ENCODE peak calls at places on chromosomes 13 and 19, in six cellular contexts. B is ascending aorta, O is IMR-90, Y is left ventricle myocardium inferior, W is stomach, K is endodermal cell. S is an unnamed sample.
A peak's percentile ranks its signal among the peaks of the same experiment; 100 is the strongest.

GRCh38 chr19:43562698-43563241 is 12.6 kb downstream of the XRCC1 start:
- DNase-seq in B (peak; percentile 72), O (peak; percentile 76), Y (peak; percentile 83), W (peak; percentile 65), K (no peak), S (no peak)

GRCh38 chr13:41500501-41500900 is 43.2 kb downstream of the RGCC start:
- DNase-seq in B (no peak), O (no peak), Y (peak; percentile 33), W (no peak), K (no peak), S (no peak)

GRCh38 chr13:54787754-54788153 is 1759.1 kb downstream of the OLFM4 start:
- DNase-seq in B (no peak), O (no peak), Y (no peak), W (no peak), K (no peak), S (no peak)

GRCh38 chr19:54674021-54674617 is 11.3 kb downstream of the LILRB4 start:
- DNase-seq in B (no peak), O (no peak), Y (no peak), W (no peak), K (no peak), S (no peak)

GRCh38 chr13:78655906-78656305 is 3.0 kb downstream of the OBI1 start:
- DNase-seq in B (no peak), O (no peak), Y (no peak), W (no peak), K (no peak), S (no peak)

GRCh38 chr19:15194938-15195337 is 5.9 kb downstream of the NOTCH3 start:
- DNase-seq in B (no peak), O (peak; percentile 59), Y (no peak), W (no peak), K (no peak), S (no peak)

GRCh38 chr13:24995225-24995804 is 100.6 kb upstream of the PABPC3 start:
- DNase-seq in B (no peak), O (peak; percentile 82), Y (no peak), W (peak; percentile 52), K (peak; percentile 86), S (peak; percentile 67)

GRCh38 chr13:112892759-112893569 is 76.0 kb upstream of the MCF2L start:
- DNase-seq in B (no peak), O (no peak), Y (no peak), W (peak; percentile 61), K (peak; percentile 81), S (no peak)

GRCh38 chr13:30376426-30377311 is 45.6 kb upstream of the UBE2L5 start:
- DNase-seq in B (no peak), O (no peak), Y (no peak), W (peak; percentile 45), K (no peak), S (no peak)

GRCh38 chr19:30095171-30095570 is 153.1 kb downstream of the URI1 start:
- DNase-seq in B (no peak), O (no peak), Y (no peak), W (no peak), K (no peak), S (no peak)

GRCh38 chr13:79782541-79783216 is 301.7 kb downstream of the NDFIP2 start:
- DNase-seq in B (no peak), O (peak; percentile 77), Y (peak; percentile 68), W (peak; percentile 46), K (peak; percentile 92), S (peak; percentile 71)

GRCh38 chr19:7570761-7571160 is 24.9 kb upstream of the CAMSAP3 start:
- DNase-seq in B (no peak), O (no peak), Y (no peak), W (no peak), K (no peak), S (no peak)

GRCh38 chr13:102040812-102041211 is 361.0 kb downstream of the FGF14 start:
- DNase-seq in B (no peak), O (no peak), Y (no peak), W (no peak), K (no peak), S (no peak)

GRCh38 chr13:96967248-96967745 is 27.0 kb downstream of the OXGR1 start:
- DNase-seq in B (no peak), O (no peak), Y (no peak), W (no peak), K (peak; percentile 52), S (no peak)

GRCh38 chr13:51101636-51102218 is 9.3 kb downstream of the C13orf42 start:
- DNase-seq in B (no peak), O (no peak), Y (no peak), W (no peak), K (peak; percentile 70), S (no peak)

GRCh38 chr13:33518442-33518841 is 232.9 kb upstream of the STARD13 start:
- DNase-seq in B (no peak), O (no peak), Y (no peak), W (no peak), K (no peak), S (no peak)

GRCh38 chr13:40519637-40520036 is 146.8 kb downstream of the FOXO1 start:
- DNase-seq in B (no peak), O (no peak), Y (peak; percentile 40), W (no peak), K (no peak), S (no peak)

GRCh38 chr13:33186851-33187250 is 98.7 kb downstream of the STARD13 start:
- DNase-seq in B (no peak), O (peak; percentile 89), Y (no peak), W (no peak), K (peak; percentile 47), S (no peak)

GRCh38 chr19:50909240-50910070 is 1.7 kb downstream of the KLK4 start:
- DNase-seq in B (no peak), O (no peak), Y (no peak), W (peak; percentile 29), K (peak; percentile 100), S (peak; percentile 85)

GRCh38 chr13:99656843-99657506 is 155.7 kb downstream of the TM9SF2 start:
- DNase-seq in B (no peak), O (no peak), Y (no peak), W (no peak), K (no peak), S (no peak)

GRCh38 chr19:14022469-14022868 is 5.5 kb upstream of the RLN3 start:
- DNase-seq in B (no peak), O (peak; percentile 47), Y (no peak), W (no peak), K (no peak), S (no peak)

GRCh38 chr19:658916-659839 is 3.8 kb downstream of the RNF126 start:
- DNase-seq in B (no peak), O (no peak), Y (peak; percentile 65), W (peak; percentile 39), K (no peak), S (no peak)

GRCh38 chr19:6210091-6210490 is 69.7 kb downstream of the MLLT1 start:
- DNase-seq in B (no peak), O (no peak), Y (no peak), W (no peak), K (no peak), S (no peak)

GRCh38 chr19:45814166-45814780 is 835 bp downstream of the RSPH6A start:
- DNase-seq in B (no peak), O (no peak), Y (no peak), W (no peak), K (no peak), S (no peak)

GRCh38 chr13:31209172-31209818 is 9.5 kb downstream of the B3GLCT start:
- DNase-seq in B (no peak), O (peak; percentile 36), Y (peak; percentile 69), W (peak; percentile 43), K (peak; percentile 73), S (no peak)

GRCh38 chr13:113582841-113583631 is 1.5 kb upstream of the TFDP1 start:
- DNase-seq in B (no peak), O (no peak), Y (no peak), W (peak; percentile 22), K (peak; percentile 46), S (no peak)

GRCh38 chr13:31134055-31134711 is 27.5 kb downstream of the HSPH1 start:
- DNase-seq in B (no peak), O (no peak), Y (no peak), W (no peak), K (no peak), S (no peak)

GRCh38 chr13:59178344-59178743 is 985.4 kb downstream of the DIAPH3 start:
- DNase-seq in B (no peak), O (peak; percentile 3), Y (no peak), W (no peak), K (peak; percentile 51), S (no peak)
- TF ChIP-seq CTCF in B (no peak), O (peak; percentile 37), Y (peak; percentile 16), W (no peak), K (peak; percentile 74), S (no peak)

GRCh38 chr13:43129511-43130130 is 106.2 kb downstream of the DNAJC15 start:
- DNase-seq in B (no peak), O (no peak), Y (no peak), W (no peak), K (no peak), S (no peak)

GRCh38 chr13:43133792-43134191 is 110.4 kb downstream of the DNAJC15 start:
- DNase-seq in B (no peak), O (no peak), Y (no peak), W (no peak), K (peak; percentile 66), S (no peak)

GRCh38 chr13:43134896-43135295 is 111.5 kb downstream of the DNAJC15 start:
- DNase-seq in B (no peak), O (no peak), Y (no peak), W (no peak), K (no peak), S (no peak)

GRCh38 chr13:43132911-43133310 is 109.5 kb downstream of the DNAJC15 start:
- DNase-seq in B (no peak), O (no peak), Y (no peak), W (no peak), K (no peak), S (no peak)

DNA sequence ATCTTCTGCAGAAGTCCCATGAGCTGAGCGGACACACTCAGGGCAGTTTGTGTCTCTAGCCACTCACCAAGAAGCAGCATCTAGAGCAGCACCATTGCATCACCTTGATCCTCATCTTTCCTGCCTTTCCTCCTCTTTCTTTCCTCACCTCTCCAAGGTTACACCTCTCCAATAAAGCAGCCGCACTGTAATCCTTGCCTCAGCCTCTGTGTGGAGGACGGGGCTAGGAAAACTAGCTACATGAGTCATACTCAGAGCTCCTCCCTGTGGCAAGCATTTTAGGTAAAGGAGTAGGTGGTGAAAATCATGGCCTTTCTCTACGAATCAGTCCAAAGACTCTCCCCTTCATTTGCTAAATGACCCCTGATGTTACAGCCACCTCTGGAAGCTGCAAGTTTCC is 108.8 kb downstream of the DNAJC15 start:
- DNase-seq in B (no peak), O (peak; percentile 36), Y (no peak), W (peak; percentile 40), K (peak; percentile 87), S (peak; percentile 23)
- TF ChIP-seq CTCF in B (no peak), O (peak; percentile 33), Y (peak; percentile 59), W (no peak), K (peak; percentile 69), S (no peak)

DNA sequence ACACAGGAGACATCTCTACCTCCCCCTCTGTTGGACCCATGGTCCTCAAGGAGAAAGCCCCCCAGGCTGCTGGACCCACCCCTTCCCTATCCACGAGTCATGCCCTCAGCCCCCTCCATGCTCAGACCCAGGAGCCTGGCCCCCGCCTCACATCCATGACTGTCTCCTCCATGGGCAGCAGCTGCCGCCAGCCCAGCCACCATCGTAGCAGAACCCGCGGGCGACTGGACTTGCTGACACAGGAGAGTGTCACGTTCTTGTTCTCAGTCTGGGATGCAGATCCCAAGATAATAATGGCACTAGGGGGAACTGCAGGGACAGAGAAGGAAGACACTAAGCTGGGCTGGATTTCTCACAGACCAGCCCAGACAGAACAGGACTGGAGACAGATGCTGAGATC is 3.8 kb downstream of the NPHS1 start:
- DNase-seq in B (no peak), O (no peak), Y (no peak), W (no peak), K (no peak), S (no peak)
- TF ChIP-seq CTCF in B (no peak), O (no peak), Y (no peak), W (no peak), K (no peak), S (no peak)

GRCh38 chr19:11674067-11674492 is 64.7 kb downstream of the ZNF823 start:
- DNase-seq in B (no peak), O (no peak), Y (no peak), W (no peak), K (no peak), S (no peak)
- TF ChIP-seq CTCF in B (no peak), O (no peak), Y (no peak), W (no peak), K (no peak), S (no peak)

S was measured in endothelial cell.